ENCODE peak calls at places on chromosome 19, in nine cellular contexts. F is prostate gland, C is AG09309, R is AG04450, I is epithelial cell of esophagus, V is fibroblast of mammary gland, G is A549, D is left ventricle myocardium inferior, T is AG10803. H is an unnamed sample.

GRCh38 chr19:34332027-34332786 is 32.8 kb upstream of the GPI start:
- DNase-seq in F (no peak), C (no peak), R (no peak), I (no peak), V (no peak), G (no peak), D (no peak), T (no peak), H (no peak)

GRCh38 chr19:11383706-11384048 is 437 bp downstream of the EPOR start:
- DNase-seq in F (no peak), C (no peak), R (no peak), I (no peak), V (no peak), G (no peak), D (no peak), T (no peak), H (no peak)

GRCh38 chr19:45478454-45479238 is 10.8 kb downstream of the FOSB start:
- DNase-seq in F (peak), C (peak), R (peak), I (peak), V (peak), G (peak), D (peak), T (peak), H (peak)

GRCh38 chr19:34733266-34733825 is 697 bp upstream of the ZNF181 start:
- DNase-seq in F (no peak), C (no peak), R (no peak), I (no peak), V (no peak), G (no peak), D (peak), T (no peak), H (no peak)

GRCh38 chr19:16527971-16528521 is 14.2 kb downstream of the CHERP start:
- DNase-seq in F (no peak), C (no peak), R (no peak), I (peak), V (peak), G (no peak), D (no peak), T (no peak), H (no peak)

GRCh38 chr19:7655581-7655980 is 13.3 kb upstream of the RETN start:
- DNase-seq in F (no peak), C (no peak), R (no peak), I (no peak), V (no peak), G (no peak), D (no peak), T (no peak), H (no peak)

GRCh38 chr19:29851769-29852521 is 40.2 kb downstream of the CCNE1 start:
- DNase-seq in F (no peak), C (no peak), R (no peak), I (no peak), V (no peak), G (no peak), D (no peak), T (no peak), H (no peak)

GRCh38 chr19:51980116-51980736 is 6.4 kb downstream of the ZNF350 start:
- DNase-seq in F (no peak), C (no peak), R (no peak), I (peak), V (peak), G (no peak), D (no peak), T (peak), H (no peak)

GRCh38 chr19:47142779-47143178 is 12.1 kb downstream of the SAE1 start:
- DNase-seq in F (no peak), C (no peak), R (no peak), I (peak), V (no peak), G (no peak), D (no peak), T (peak), H (no peak)

GRCh38 chr19:28358604-28359003 is 854.3 kb downstream of the UQCRFS1 start:
- DNase-seq in F (no peak), C (no peak), R (no peak), I (no peak), V (no peak), G (no peak), D (no peak), T (no peak), H (no peak)

GRCh38 chr19:9370747-9371619 is 8.2 kb downstream of the ZNF177 start:
- DNase-seq in F (no peak), C (no peak), R (no peak), I (no peak), V (no peak), G (no peak), D (no peak), T (no peak), H (no peak)

GRCh38 chr19:31562916-31563626 is 213.8 kb upstream of the TSHZ3 start:
- DNase-seq in F (no peak), C (no peak), R (no peak), I (no peak), V (no peak), G (no peak), D (no peak), T (no peak), H (no peak)

GRCh38 chr19:36115453-36116343 is at the start of gene TBCB:
- DNase-seq in F (peak), C (no peak), R (no peak), I (no peak), V (peak), G (peak), D (peak), T (peak), H (no peak)
- TF ChIP-seq CTCF in F (no peak), C (no peak), R (no peak), I (no peak), V (no peak), G (no peak), D (no peak), T (no peak), H (no peak)

GRCh38 chr19:1768248-1768647 is 14.9 kb downstream of the ONECUT3 start:
- DNase-seq in F (no peak), C (no peak), R (no peak), I (no peak), V (peak), G (no peak), D (no peak), T (no peak), H (no peak)
- TF ChIP-seq CTCF in F (no peak), C (peak), R (peak), I (peak), V (no peak), G (no peak), D (no peak), T (peak), H (peak)

DNA sequence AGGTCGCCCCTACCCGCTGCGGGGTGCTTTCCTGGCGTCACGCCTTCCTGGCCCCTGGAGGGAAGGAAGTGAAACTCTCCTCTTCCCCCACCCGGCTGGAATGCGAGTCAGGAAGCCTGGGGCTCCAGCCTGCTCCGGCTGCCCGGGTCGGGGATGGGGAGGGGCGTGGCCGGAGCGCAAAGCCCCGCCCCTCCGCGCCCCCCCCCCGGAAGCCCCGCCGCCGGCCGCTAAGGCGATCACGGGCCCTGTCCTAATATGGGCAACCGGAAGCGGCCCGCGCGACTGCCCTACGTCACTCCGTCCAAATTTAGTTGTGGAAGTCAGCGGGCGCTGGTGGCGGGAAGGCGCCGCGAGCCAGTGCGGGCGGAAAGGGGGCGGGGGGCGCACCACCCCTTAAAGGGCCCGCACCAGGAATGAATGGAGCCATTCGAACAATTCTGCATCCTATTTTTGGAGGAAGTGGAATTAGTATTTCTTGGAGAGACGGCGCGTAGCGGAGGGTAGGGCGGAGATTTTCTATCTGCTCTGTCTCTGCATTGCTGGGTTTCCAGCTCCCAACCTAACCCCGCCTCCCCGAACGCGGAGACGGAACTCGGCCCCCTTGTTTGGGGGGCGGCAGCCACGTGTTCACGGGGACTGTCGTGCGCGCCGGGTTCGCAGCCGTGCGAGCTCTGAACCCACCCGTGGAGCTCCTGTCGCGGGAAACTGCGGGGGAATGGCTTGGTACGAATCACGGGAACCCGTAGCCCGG is 1.6 kb downstream of the IER2 start:
- DNase-seq in F (peak), C (peak), R (peak), I (peak), V (peak), G (peak), D (peak), T (peak), H (peak)
- TF ChIP-seq CTCF in F (no peak), C (no peak), R (peak), I (peak), V (no peak), G (no peak), D (peak), T (peak), H (no peak)

GRCh38 chr19:40266912-40267600 is 18.1 kb downstream of the AKT2 start:
- DNase-seq in F (no peak), C (no peak), R (no peak), I (no peak), V (no peak), G (no peak), D (no peak), T (no peak), H (no peak)
- TF ChIP-seq CTCF in F (no peak), C (no peak), R (no peak), I (no peak), V (no peak), G (no peak), D (no peak), T (no peak), H (no peak)

GRCh38 chr19:48469056-48469881 is at the start of gene CYTH2:
- DNase-seq in F (peak), C (peak), R (peak), I (peak), V (peak), G (peak), D (peak), T (peak), H (peak)
- TF ChIP-seq CTCF in F (no peak), C (no peak), R (no peak), I (no peak), V (no peak), G (no peak), D (no peak), T (no peak), H (no peak)

DNA sequence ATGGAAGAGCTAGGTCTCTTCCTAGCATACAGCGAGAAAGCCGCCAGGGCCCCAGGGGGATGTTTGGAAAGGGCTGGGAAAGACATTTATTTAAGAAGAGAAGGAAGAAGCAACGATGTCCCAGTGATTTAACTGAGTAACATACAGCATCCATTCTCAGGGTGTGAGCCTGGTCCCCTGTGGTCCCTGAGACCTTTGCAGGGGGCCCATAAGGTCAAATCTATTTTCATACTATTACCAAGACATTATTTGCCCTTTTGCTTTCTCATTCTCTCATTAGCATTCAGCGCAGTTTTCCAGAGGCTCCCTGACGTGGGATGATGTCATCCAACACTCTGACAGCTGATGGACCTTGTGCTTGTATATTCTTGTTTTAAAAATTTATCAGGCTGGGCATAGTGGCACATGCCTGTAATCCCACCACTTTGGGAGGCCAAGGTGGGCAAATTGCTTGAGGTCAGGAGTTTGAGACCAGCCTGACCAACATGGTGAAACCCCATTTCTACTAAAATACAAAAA is 18.3 kb upstream of the HNRNPUL1 start:
- DNase-seq in F (no peak), C (no peak), R (no peak), I (no peak), V (no peak), G (no peak), D (no peak), T (no peak), H (no peak)
- TF ChIP-seq CTCF in F (no peak), C (no peak), R (no peak), I (no peak), V (no peak), G (no peak), D (no peak), T (no peak), H (no peak)

GRCh38 chr19:41615207-41615606 is 11.7 kb downstream of the CEACAM4 start:
- DNase-seq in F (no peak), C (no peak), R (no peak), I (no peak), V (no peak), G (no peak), D (no peak), T (no peak), H (no peak)

GRCh38 chr19:41620171-41620570 is 6.7 kb downstream of the CEACAM4 start:
- DNase-seq in F (no peak), C (no peak), R (no peak), I (no peak), V (no peak), G (no peak), D (no peak), T (no peak), H (peak)

GRCh38 chr19:41617941-41618730 is 8.7 kb downstream of the CEACAM4 start:
- DNase-seq in F (no peak), C (no peak), R (no peak), I (no peak), V (no peak), G (no peak), D (no peak), T (no peak), H (peak)

GRCh38 chr19:41619018-41619571 is 7.8 kb downstream of the CEACAM4 start:
- DNase-seq in F (no peak), C (no peak), R (no peak), I (no peak), V (no peak), G (no peak), D (no peak), T (no peak), H (no peak)

GRCh38 chr19:41616785-41617621 is 9.9 kb downstream of the CEACAM4 start:
- DNase-seq in F (no peak), C (no peak), R (no peak), I (peak), V (peak), G (peak), D (no peak), T (peak), H (peak)
- TF ChIP-seq CTCF in F (no peak), C (peak), R (no peak), I (peak), V (no peak), G (no peak), D (no peak), T (no peak), H (no peak)

GRCh38 chr19:42693760-42694350 is 46.4 kb downstream of the PSG3 start:
- DNase-seq in F (no peak), C (no peak), R (peak), I (peak), V (peak), G (peak), D (no peak), T (peak), H (no peak)
- TF ChIP-seq CTCF in F (no peak), C (peak), R (peak), I (peak), V (peak), G (peak), D (peak), T (peak), H (no peak)

H was measured in type B pancreatic cell.